ENCODE peak calls at places on chromosomes 7 and 10, in seven cellular contexts. One of them, this sample, is unnamed.

GRCh38 chr7:73978681-73979563 is 49.1 kb upstream of the ELN start:
- DNase-seq in IMR-90: no peak
- DNase-seq in neuronal stem cell: no peak
- DNase-seq in H9: peak; percentile 84
- DNase-seq in mesenchymal stem cell: no peak
- DNase-seq in H1: peak; percentile 81
- DNase-seq in trophoblast cell: peak; percentile 85
- DNase-seq in this sample: peak; percentile 71

GRCh38 chr7:33459340-33459751 is 330.0 kb downstream of the BBS9 start:
- DNase-seq in IMR-90: peak; percentile 66
- DNase-seq in neuronal stem cell: peak; percentile 41
- DNase-seq in H9: peak; percentile 47
- DNase-seq in mesenchymal stem cell: peak; percentile 61
- DNase-seq in H1: no peak
- DNase-seq in trophoblast cell: peak; percentile 66
- DNase-seq in this sample: peak; percentile 90

GRCh38 chr10:27388761-27389399 is 115.2 kb upstream of the RAB18 start:
- DNase-seq in IMR-90: no peak
- DNase-seq in neuronal stem cell: no peak
- DNase-seq in H9: no peak
- DNase-seq in mesenchymal stem cell: no peak
- DNase-seq in H1: no peak
- DNase-seq in trophoblast cell: no peak
- DNase-seq in this sample: no peak

GRCh38 chr10:124728071-124728829 is 15.9 kb downstream of the FAM53B start:
- DNase-seq in IMR-90: peak; percentile 46
- DNase-seq in neuronal stem cell: no peak
- DNase-seq in H9: no peak
- DNase-seq in mesenchymal stem cell: peak; percentile 15
- DNase-seq in H1: no peak
- DNase-seq in trophoblast cell: peak; percentile 94
- DNase-seq in this sample: peak; percentile 83

GRCh38 chr7:126937196-126937595 is 315.5 kb downstream of the GRM8 start:
- DNase-seq in IMR-90: no peak
- DNase-seq in neuronal stem cell: no peak
- DNase-seq in H9: no peak
- DNase-seq in mesenchymal stem cell: no peak
- DNase-seq in H1: no peak
- DNase-seq in trophoblast cell: no peak
- DNase-seq in this sample: no peak

GRCh38 chr7:39650676-39651075 is 27.3 kb downstream of the RALA start:
- DNase-seq in IMR-90: peak; percentile 81
- DNase-seq in neuronal stem cell: no peak
- DNase-seq in H9: no peak
- DNase-seq in mesenchymal stem cell: peak; percentile 28
- DNase-seq in H1: no peak
- DNase-seq in trophoblast cell: no peak
- DNase-seq in this sample: no peak

GRCh38 chr10:102243304-102243703 is 2.0 kb upstream of the PITX3 start:
- DNase-seq in IMR-90: peak; percentile 83
- DNase-seq in neuronal stem cell: no peak
- DNase-seq in H9: no peak
- DNase-seq in mesenchymal stem cell: peak; percentile 63
- DNase-seq in H1: no peak
- DNase-seq in trophoblast cell: peak; percentile 87
- DNase-seq in this sample: no peak

GRCh38 chr10:31421322-31421721 is 102.3 kb downstream of the ZEB1 start:
- DNase-seq in IMR-90: no peak
- DNase-seq in neuronal stem cell: no peak
- DNase-seq in H9: no peak
- DNase-seq in mesenchymal stem cell: no peak
- DNase-seq in H1: no peak
- DNase-seq in trophoblast cell: no peak
- DNase-seq in this sample: no peak

GRCh38 chr7:137933270-137934017 is 68.4 kb downstream of the CREB3L2 start:
- DNase-seq in IMR-90: peak; percentile 83
- DNase-seq in neuronal stem cell: no peak
- DNase-seq in H9: no peak
- DNase-seq in mesenchymal stem cell: peak; percentile 75
- DNase-seq in H1: no peak
- DNase-seq in trophoblast cell: peak; percentile 59
- DNase-seq in this sample: peak; percentile 72

GRCh38 chr7:17598305-17598704 is 299.9 kb downstream of the AHR start:
- DNase-seq in IMR-90: no peak
- DNase-seq in neuronal stem cell: no peak
- DNase-seq in H9: no peak
- DNase-seq in mesenchymal stem cell: no peak
- DNase-seq in H1: no peak
- DNase-seq in trophoblast cell: no peak
- DNase-seq in this sample: no peak

GRCh38 chr10:92290076-92290836 is 622 bp downstream of the CPEB3 start:
- DNase-seq in IMR-90: peak; percentile 49
- DNase-seq in neuronal stem cell: peak; percentile 36
- DNase-seq in H9: no peak
- DNase-seq in mesenchymal stem cell: peak; percentile 71
- DNase-seq in H1: no peak
- DNase-seq in trophoblast cell: peak; percentile 60
- DNase-seq in this sample: peak; percentile 68

GRCh38 chr10:5659702-5660528 is 6.5 kb downstream of the ASB13 start:
- DNase-seq in IMR-90: peak; percentile 79
- DNase-seq in neuronal stem cell: no peak
- DNase-seq in H9: no peak
- DNase-seq in mesenchymal stem cell: peak; percentile 72
- DNase-seq in H1: no peak
- DNase-seq in trophoblast cell: peak; percentile 76
- DNase-seq in this sample: peak; percentile 63

GRCh38 chr7:71454981-71455380 is 323.0 kb downstream of the GALNT17 start:
- DNase-seq in IMR-90: no peak
- DNase-seq in neuronal stem cell: no peak
- DNase-seq in H9: no peak
- DNase-seq in mesenchymal stem cell: no peak
- DNase-seq in H1: no peak
- DNase-seq in trophoblast cell: no peak
- DNase-seq in this sample: no peak

GRCh38 chr7:1049006-1049741 is 4.8 kb downstream of the GPR146 start:
- DNase-seq in IMR-90: no peak
- DNase-seq in neuronal stem cell: no peak
- DNase-seq in H9: no peak
- DNase-seq in mesenchymal stem cell: no peak
- DNase-seq in H1: no peak
- DNase-seq in trophoblast cell: peak; percentile 34
- DNase-seq in this sample: no peak

GRCh38 chr10:12181065-12181775 is 14.5 kb downstream of the NUDT5 start:
- DNase-seq in IMR-90: no peak
- DNase-seq in neuronal stem cell: no peak
- DNase-seq in H9: no peak
- DNase-seq in mesenchymal stem cell: no peak
- DNase-seq in H1: no peak
- DNase-seq in trophoblast cell: no peak
- DNase-seq in this sample: no peak

GRCh38 chr10:6221971-6222751 is 19.4 kb downstream of the PFKFB3 start:
- DNase-seq in IMR-90: peak; percentile 29
- DNase-seq in neuronal stem cell: no peak
- DNase-seq in H9: no peak
- DNase-seq in mesenchymal stem cell: peak; percentile 59
- DNase-seq in H1: no peak
- DNase-seq in trophoblast cell: no peak
- DNase-seq in this sample: no peak

GRCh38 chr7:87574630-87575029 is 26.1 kb downstream of the ABCB1 start:
- DNase-seq in IMR-90: peak; percentile 86
- DNase-seq in neuronal stem cell: no peak
- DNase-seq in H9: no peak
- DNase-seq in mesenchymal stem cell: peak; percentile 51
- DNase-seq in H1: no peak
- DNase-seq in trophoblast cell: peak; percentile 62
- DNase-seq in this sample: no peak

GRCh38 chr7:50543776-50544442 is 21.3 kb downstream of the DDC start:
- DNase-seq in IMR-90: no peak
- DNase-seq in neuronal stem cell: no peak
- DNase-seq in H9: no peak
- DNase-seq in mesenchymal stem cell: no peak
- DNase-seq in H1: no peak
- DNase-seq in trophoblast cell: no peak
- DNase-seq in this sample: no peak

GRCh38 chr7:134741901-134742635 is 37.4 kb upstream of the CALD1 start:
- DNase-seq in IMR-90: peak; percentile 82
- DNase-seq in neuronal stem cell: no peak
- DNase-seq in H9: peak; percentile 69
- DNase-seq in mesenchymal stem cell: peak; percentile 70
- DNase-seq in H1: no peak
- DNase-seq in trophoblast cell: peak; percentile 70
- DNase-seq in this sample: peak; percentile 98

GRCh38 chr7:107816053-107816566 is 13.1 kb upstream of the SLC26A3 start:
- DNase-seq in IMR-90: no peak
- DNase-seq in neuronal stem cell: no peak
- DNase-seq in H9: no peak
- DNase-seq in mesenchymal stem cell: no peak
- DNase-seq in H1: no peak
- DNase-seq in trophoblast cell: no peak
- DNase-seq in this sample: no peak

GRCh38 chr10:15419279-15419874 is 48.3 kb upstream of the FAM171A1 start:
- DNase-seq in IMR-90: peak; percentile 42
- DNase-seq in neuronal stem cell: peak; percentile 30
- DNase-seq in H9: no peak
- DNase-seq in mesenchymal stem cell: peak; percentile 53
- DNase-seq in H1: no peak
- DNase-seq in trophoblast cell: peak; percentile 73
- DNase-seq in this sample: peak; percentile 53

DNA sequence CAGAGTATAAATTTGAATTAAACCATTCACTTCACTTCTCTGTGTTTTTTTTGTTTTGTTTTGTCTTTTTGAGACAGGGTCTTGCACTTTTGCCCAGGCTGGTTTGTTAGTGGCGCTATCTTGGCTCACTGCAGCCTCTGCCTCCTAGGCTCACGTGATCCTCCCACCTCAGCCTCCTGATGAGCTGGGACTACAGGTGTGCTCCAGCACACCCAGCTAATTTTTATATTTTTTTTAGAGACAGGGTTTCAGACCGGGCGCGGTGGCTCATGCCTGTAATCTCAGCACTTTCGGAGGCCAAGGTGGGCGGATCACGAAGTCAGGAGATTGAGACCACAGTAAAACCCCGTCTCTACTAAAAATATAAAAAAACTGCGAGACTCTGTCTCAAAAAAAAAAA is 36.9 kb upstream of the STOX1 start:
- DNase-seq in IMR-90: no peak
- DNase-seq in neuronal stem cell: no peak
- DNase-seq in H9: no peak
- DNase-seq in mesenchymal stem cell: no peak
- DNase-seq in H1: no peak
- DNase-seq in trophoblast cell: no peak
- DNase-seq in this sample: no peak
- H4K8ac ChIP-seq in IMR-90: no peak overlapping the region
- H4K8ac ChIP-seq in neuronal stem cell: no peak overlapping the region
- H4K8ac ChIP-seq in H9: no peak overlapping the region
- H4K8ac ChIP-seq in mesenchymal stem cell: no peak overlapping the region
- H4K8ac ChIP-seq in H1: no peak overlapping the region
- H4K8ac ChIP-seq in trophoblast cell: no peak overlapping the region
- H4K8ac ChIP-seq in this sample: no peak overlapping the region

DNA sequence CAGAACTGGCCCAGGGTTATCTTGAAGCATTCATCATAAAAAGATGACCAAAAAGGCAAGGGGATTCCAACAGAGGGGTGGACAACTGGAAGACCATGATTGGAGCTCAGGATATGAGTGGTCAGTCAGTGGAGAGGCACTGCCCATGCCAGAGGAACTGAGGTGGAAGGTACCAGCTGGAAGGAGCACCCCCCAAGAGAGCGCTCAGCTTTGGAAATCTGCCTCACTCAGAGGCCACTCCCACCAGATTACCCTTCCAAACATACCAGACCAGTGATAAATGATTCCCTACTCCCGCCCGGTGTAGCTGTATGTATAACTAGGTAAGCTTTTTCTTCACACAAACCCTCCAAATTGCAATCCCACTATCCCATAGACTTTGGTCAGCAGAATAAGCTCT is 257.0 kb upstream of the SLC26A5 start:
- DNase-seq in IMR-90: no peak
- DNase-seq in neuronal stem cell: no peak
- DNase-seq in H9: no peak
- DNase-seq in mesenchymal stem cell: no peak
- DNase-seq in H1: no peak
- DNase-seq in trophoblast cell: no peak
- DNase-seq in this sample: no peak
- H4K8ac ChIP-seq in IMR-90: no peak overlapping the region
- H4K8ac ChIP-seq in neuronal stem cell: no peak overlapping the region
- H4K8ac ChIP-seq in H9: no peak overlapping the region
- H4K8ac ChIP-seq in mesenchymal stem cell: no peak overlapping the region
- H4K8ac ChIP-seq in H1: no peak overlapping the region
- H4K8ac ChIP-seq in trophoblast cell: no peak overlapping the region
- H4K8ac ChIP-seq in this sample: no peak overlapping the region

DNA sequence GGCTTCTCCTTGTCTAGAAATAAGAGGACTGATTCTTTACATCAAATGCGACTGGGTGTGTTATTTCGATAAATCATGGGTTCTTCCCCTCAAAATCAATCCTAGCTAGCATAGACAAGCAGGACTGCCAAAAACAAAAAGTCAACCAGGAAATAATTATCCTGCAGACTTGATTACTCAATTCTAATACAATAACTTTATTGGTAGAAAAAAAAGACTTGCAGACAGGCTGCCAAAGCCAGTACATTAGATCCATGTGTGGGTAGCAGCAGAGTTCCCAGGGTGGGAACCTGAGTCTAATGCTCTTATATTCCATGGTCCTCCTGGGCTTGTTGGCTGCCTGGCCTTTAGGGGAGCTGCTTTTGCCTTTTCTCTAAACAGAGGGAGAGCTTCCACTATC is 7.8 kb downstream of the AFAP1L2 start:
- DNase-seq in IMR-90: no peak
- DNase-seq in neuronal stem cell: no peak
- DNase-seq in H9: no peak
- DNase-seq in mesenchymal stem cell: no peak
- DNase-seq in H1: no peak
- DNase-seq in trophoblast cell: no peak
- DNase-seq in this sample: no peak
- H4K8ac ChIP-seq in IMR-90: no peak overlapping the region
- H4K8ac ChIP-seq in neuronal stem cell: no peak overlapping the region
- H4K8ac ChIP-seq in H9: no peak overlapping the region
- H4K8ac ChIP-seq in mesenchymal stem cell: no peak overlapping the region
- H4K8ac ChIP-seq in H1: no peak overlapping the region
- H4K8ac ChIP-seq in trophoblast cell: no peak overlapping the region
- H4K8ac ChIP-seq in this sample: no peak overlapping the region

GRCh38 chr7:35624299-35625186 is 70.4 kb downstream of the HERPUD2 start:
- DNase-seq in IMR-90: peak; percentile 29
- DNase-seq in neuronal stem cell: peak; percentile 64
- DNase-seq in H9: peak; percentile 76
- DNase-seq in mesenchymal stem cell: peak; percentile 51
- DNase-seq in H1: peak; percentile 64
- DNase-seq in trophoblast cell: peak; percentile 74
- DNase-seq in this sample: peak; percentile 93

GRCh38 chr7:35630573-35630972 is 64.4 kb downstream of the HERPUD2 start:
- DNase-seq in IMR-90: peak; percentile 61
- DNase-seq in neuronal stem cell: no peak
- DNase-seq in H9: no peak
- DNase-seq in mesenchymal stem cell: peak; percentile 57
- DNase-seq in H1: no peak
- DNase-seq in trophoblast cell: no peak
- DNase-seq in this sample: no peak

DNA sequence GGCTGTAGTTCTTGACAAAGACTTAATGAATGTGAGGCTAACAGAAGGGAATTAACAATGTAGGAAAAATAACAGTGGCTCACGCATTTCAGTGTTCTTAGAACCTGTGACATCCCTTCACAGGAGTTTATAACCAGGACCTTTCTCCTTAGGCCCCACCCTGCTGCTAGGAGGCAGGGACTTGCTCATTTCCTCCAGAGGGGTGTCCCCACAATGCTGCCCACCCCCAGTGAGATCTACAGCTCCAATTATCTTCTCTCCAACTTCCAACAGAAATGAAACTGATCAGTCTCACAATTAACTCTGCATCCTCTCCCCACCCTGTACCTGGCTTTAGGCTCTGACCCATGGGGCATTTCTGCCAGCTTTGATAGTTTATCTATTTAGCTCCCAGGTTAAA is 64.9 kb downstream of the HERPUD2 start:
- DNase-seq in IMR-90: no peak
- DNase-seq in neuronal stem cell: no peak
- DNase-seq in H9: no peak
- DNase-seq in mesenchymal stem cell: no peak
- DNase-seq in H1: no peak
- DNase-seq in trophoblast cell: no peak
- DNase-seq in this sample: no peak
- H4K8ac ChIP-seq in IMR-90: no peak overlapping the region
- H4K8ac ChIP-seq in neuronal stem cell: no peak overlapping the region
- H4K8ac ChIP-seq in H9: no peak overlapping the region
- H4K8ac ChIP-seq in mesenchymal stem cell: no peak overlapping the region
- H4K8ac ChIP-seq in H1: no peak overlapping the region
- H4K8ac ChIP-seq in trophoblast cell: no peak overlapping the region
- H4K8ac ChIP-seq in this sample: no peak overlapping the region